ENCODE peak calls at places on chromosomes 7 and 10, in six cellular contexts. O, T, S, I, Q and A are unnamed samples.

GRCh38 chr10:50291261-50291850 is 40.0 kb upstream of the ASAH2 start:
- DNase-seq in O (no peak), T (no peak), S (no peak), I (no peak), Q (no peak), A (peak)

GRCh38 chr10:67788028-67788886 is 49.7 kb downstream of the DNAJC12 start:
- DNase-seq in O (peak), T (peak), S (peak), I (peak), Q (no peak), A (peak)

GRCh38 chr10:132612571-132613504 is 75.3 kb downstream of the INPP5A start:
- DNase-seq in O (no peak), T (no peak), S (no peak), I (no peak), Q (no peak), A (no peak)

GRCh38 chr7:139189357-139189756 is 41.7 kb upstream of the UBN2 start:
- DNase-seq in O (no peak), T (no peak), S (no peak), I (no peak), Q (no peak), A (no peak)

GRCh38 chr10:1601371-1601906 is 135.9 kb downstream of the ADARB2 start:
- DNase-seq in O (no peak), T (no peak), S (no peak), I (no peak), Q (no peak), A (no peak)

GRCh38 chr7:111266613-111267012 is 175.7 kb downstream of the LRRN3 start:
- DNase-seq in O (no peak), T (no peak), S (no peak), I (no peak), Q (no peak), A (no peak)

GRCh38 chr10:58820862-58821559 is 308.3 kb downstream of the BICC1 start:
- DNase-seq in O (no peak), T (no peak), S (no peak), I (no peak), Q (no peak), A (no peak)

GRCh38 chr10:14358886-14359573 is 28.3 kb upstream of the FRMD4A start:
- DNase-seq in O (no peak), T (no peak), S (no peak), I (no peak), Q (no peak), A (no peak)